ENCODE peak calls at places on chromosomes 3 and 15, in eight cellular contexts. R, D, K, X, M, S, Q and I are unnamed samples.

GRCh38 chr3:27728195-27729087 is 6.3 kb upstream of the EOMES start:
- DNase-seq in R (peak), D (peak), K (peak), X (no peak), M (no peak), S (no peak), Q (peak), I (no peak)

GRCh38 chr3:81218023-81218422 is 543.4 kb downstream of the GBE1 start:
- DNase-seq in R (no peak), D (peak), K (peak), X (no peak), M (no peak), S (no peak), Q (no peak), I (no peak)

GRCh38 chr3:77420316-77420715 is 380.4 kb downstream of the ROBO2 start:
- DNase-seq in R (no peak), D (no peak), K (no peak), X (no peak), M (no peak), S (no peak), Q (no peak), I (no peak)

GRCh38 chr3:45868213-45868612 is 18.1 kb upstream of the CCR9 start:
- DNase-seq in R (no peak), D (no peak), K (no peak), X (no peak), M (no peak), S (no peak), Q (no peak), I (no peak)

GRCh38 chr3:114697441-114697840 is 403.6 kb downstream of the TIGIT start:
- DNase-seq in R (no peak), D (no peak), K (no peak), X (no peak), M (no peak), S (no peak), Q (no peak), I (no peak)

GRCh38 chr3:39205131-39205530 is 12.7 kb upstream of the XIRP1 start:
- DNase-seq in R (no peak), D (no peak), K (no peak), X (no peak), M (no peak), S (no peak), Q (no peak), I (no peak)

GRCh38 chr15:89132611-89133242 is 44.5 kb downstream of the ABHD2 start:
- DNase-seq in R (no peak), D (no peak), K (no peak), X (no peak), M (peak), S (no peak), Q (no peak), I (no peak)

GRCh38 chr15:70579766-70580165 is 183.6 kb downstream of the UACA start:
- DNase-seq in R (no peak), D (no peak), K (no peak), X (no peak), M (no peak), S (no peak), Q (no peak), I (no peak)

GRCh38 chr3:183178833-183179549 is 16.5 kb upstream of the LAMP3 start:
- DNase-seq in R (peak), D (peak), K (peak), X (no peak), M (peak), S (no peak), Q (peak), I (no peak)

GRCh38 chr3:29764603-29765254 is 483.9 kb downstream of the RBMS3 start:
- DNase-seq in R (peak), D (peak), K (peak), X (no peak), M (no peak), S (peak), Q (no peak), I (no peak)

GRCh38 chr3:37071921-37072320 is 78.6 kb downstream of the MLH1 start:
- DNase-seq in R (peak), D (no peak), K (no peak), X (no peak), M (no peak), S (no peak), Q (no peak), I (no peak)

GRCh38 chr3:11288786-11289637 is 16.8 kb downstream of the ATG7 start:
- DNase-seq in R (peak), D (peak), K (no peak), X (peak), M (no peak), S (peak), Q (peak), I (no peak)